ENCODE peak calls at places on chromosomes 12 and 14, in four cellular contexts. Q, J, L and B are unnamed samples.

GRCh38 chr12:24742378-24742777 is 206.5 kb downstream of the BCAT1 start:
- DNase-seq in J (peak; percentile 47), L (peak; percentile 41), Q (no peak), B (peak; percentile 7)

GRCh38 chr12:50003595-50003994 is 21.7 kb downstream of the RACGAP1 start:
- DNase-seq in L (no peak), Q (no peak), J (no peak), B (no peak)

GRCh38 chr14:34013714-34014055 is 62.8 kb upstream of the EGLN3 start:
- DNase-seq in J (no peak), Q (no peak), L (no peak), B (no peak)

GRCh38 chr12:103745962-103746361 is 95.1 kb downstream of the NT5DC3 start:
- DNase-seq in L (no peak), Q (no peak), J (no peak), B (no peak)

GRCh38 chr14:92567173-92567725 is 53.7 kb downstream of the RIN3 start:
- DNase-seq in L (no peak), Q (no peak), J (no peak), B (no peak)

GRCh38 chr14:106845286-106846087 is 1319.1 kb downstream of the TMEM121 start:
- DNase-seq in J (no peak), L (peak; percentile 92), Q (no peak), B (peak; percentile 12)

GRCh38 chr12:18383203-18383602 is 121.9 kb downstream of the PIK3C2G start:
- DNase-seq in J (no peak), L (no peak), Q (no peak), B (no peak)

GRCh38 chr12:79252358-79253075 is 387.9 kb downstream of the SYT1 start:
- DNase-seq in L (no peak), J (no peak), Q (no peak), B (no peak)

GRCh38 chr12:20624718-20625117 is 70.4 kb upstream of the SLCO1C1 start:
- DNase-seq in L (no peak), J (no peak), Q (no peak), B (no peak)

GRCh38 chr12:108313609-108314331 is 25.3 kb downstream of the CMKLR1 start:
- DNase-seq in Q (no peak), J (peak; percentile 39), L (peak; percentile 29), B (peak; percentile 29)

GRCh38 chr12:116958402-116959197 is 47.9 kb downstream of the FBXW8 start:
- DNase-seq in Q (no peak), L (no peak), J (no peak), B (no peak)

GRCh38 chr12:53994691-53995310 is 5.2 kb upstream of the HOXC9 start:
- DNase-seq in L (no peak), Q (no peak), J (no peak), B (no peak)

GRCh38 chr12:52636592-52637258 is 15.3 kb downstream of the KRT2 start:
- DNase-seq in Q (no peak), L (no peak), J (no peak), B (no peak)

GRCh38 chr14:95340201-95340697 is 20.5 kb upstream of the CLMN start:
- DNase-seq in L (peak; percentile 93), J (no peak), Q (no peak), B (no peak)

GRCh38 chr14:95341115-95341514 is 21.4 kb upstream of the CLMN start:
- DNase-seq in Q (no peak), J (no peak), L (no peak), B (no peak)

GRCh38 chr14:95338436-95338835 is 18.7 kb upstream of the CLMN start:
- DNase-seq in J (no peak), L (no peak), Q (no peak), B (no peak)

GRCh38 chr14:95341564-95341963 is 21.9 kb upstream of the CLMN start:
- DNase-seq in J (peak; percentile 51), L (no peak), Q (no peak), B (no peak)

DNA sequence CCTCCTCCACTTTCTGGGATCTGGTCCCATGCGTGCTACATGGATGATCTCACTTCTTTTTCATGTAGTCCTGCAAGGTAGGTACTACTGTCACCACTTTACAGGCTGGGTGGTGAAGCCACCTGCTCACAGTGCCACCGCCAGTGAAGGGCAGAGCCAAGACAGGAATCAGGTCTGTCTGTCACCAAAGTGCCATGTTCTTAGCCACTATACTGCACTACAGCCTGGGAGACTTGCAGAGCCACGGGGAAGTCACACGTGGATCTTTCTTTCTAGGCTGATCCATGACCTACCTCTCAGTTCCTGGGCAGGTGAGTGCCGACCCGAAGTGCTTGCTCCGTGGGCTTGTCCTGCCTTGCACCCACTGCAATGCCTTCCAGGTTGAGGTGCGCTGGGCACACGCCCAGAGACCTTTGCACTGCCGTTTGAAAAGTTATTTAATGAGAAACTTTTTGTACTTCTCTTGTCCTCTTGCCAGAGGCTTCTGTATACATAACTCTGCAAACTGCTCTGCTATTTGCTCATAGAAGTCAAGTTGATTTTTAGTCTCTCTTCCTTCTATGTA is 19.7 kb upstream of the CLMN start:
- DNase-seq in L (peak; percentile 86), Q (no peak), J (no peak), B (no peak)
- TF ChIP-seq POLR2A in L (peak; percentile 67), Q (no peak), J (no peak), B (no peak)

GRCh38 chr14:75249958-75250336 is 28.7 kb upstream of the FOS start:
- DNase-seq in J (no peak), L (no peak), Q (no peak), B (no peak)

GRCh38 chr14:75252254-75252837 is 26.3 kb upstream of the FOS start:
- DNase-seq in Q (no peak), L (peak; percentile 81), J (no peak), B (no peak)

GRCh38 chr14:75249251-75249957 is 29.2 kb upstream of the FOS start:
- DNase-seq in J (no peak), L (peak; percentile 73), Q (no peak), B (peak; percentile 51)

GRCh38 chr14:75247939-75248338 is 30.7 kb upstream of the FOS start:
- DNase-seq in Q (no peak), J (no peak), L (no peak), B (no peak)

GRCh38 chr14:75250800-75251199 is 27.8 kb upstream of the FOS start:
- DNase-seq in L (no peak), Q (no peak), J (no peak), B (no peak)
- H3K4me3 ChIP-seq in L (no peak overlapping the region), Q (no peak overlapping the region), J (no peak overlapping the region), B (no peak overlapping the region)

DNA sequence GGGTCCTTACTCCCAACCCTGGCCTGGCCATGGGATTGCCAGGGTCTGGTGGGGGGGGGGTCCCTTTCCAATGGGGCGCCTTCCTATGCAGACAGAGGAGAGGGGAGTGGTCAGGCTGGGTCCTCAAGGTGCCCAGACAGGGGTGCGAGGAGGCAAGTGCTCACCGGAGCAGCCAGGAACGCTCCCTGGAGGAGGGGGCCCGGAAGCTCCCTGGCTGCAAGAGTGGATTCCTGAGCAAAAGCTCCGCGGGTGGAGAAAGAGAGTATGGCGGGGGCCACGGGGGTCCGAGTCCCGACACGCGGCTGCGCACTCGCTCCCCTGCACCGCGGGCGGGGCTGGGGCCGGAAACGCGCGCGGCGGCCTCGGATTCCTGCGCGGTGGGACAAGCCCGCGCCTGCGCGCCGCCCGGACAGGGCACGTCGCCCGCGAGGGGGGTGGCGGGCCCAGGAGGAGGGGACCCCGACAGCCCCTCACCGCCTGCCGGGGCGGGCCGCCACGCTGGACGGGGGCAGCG is 27.7 kb upstream of the GPR132 start:
- DNase-seq in J (peak; percentile 79), Q (peak; percentile 61), L (peak; percentile 76), B (peak; percentile 72)
- TF ChIP-seq POLR2A in J (peak; percentile 46), Q (peak; percentile 42), L (no peak), B (peak; percentile 61)

GRCh38 chr14:53951661-53952265 is 4.9 kb downstream of the BMP4 start:
- DNase-seq in Q (no peak), J (no peak), L (no peak), B (peak; percentile 18)

GRCh38 chr14:53952533-53952932 is 4.1 kb downstream of the BMP4 start:
- DNase-seq in Q (no peak), L (no peak), J (no peak), B (no peak)

GRCh38 chr14:53948181-53948884 is 8.3 kb downstream of the BMP4 start:
- DNase-seq in Q (no peak), J (no peak), L (no peak), B (no peak)

GRCh38 chr14:53949201-53949600 is 7.4 kb downstream of the BMP4 start:
- DNase-seq in L (no peak), J (no peak), Q (no peak), B (no peak)

GRCh38 chr14:53950031-53950793 is 6.4 kb downstream of the BMP4 start:
- DNase-seq in Q (no peak), L (no peak), J (no peak), B (no peak)
- H3K4me3 ChIP-seq in Q (no peak overlapping the region), L (no peak overlapping the region), J (no peak overlapping the region), B (no peak overlapping the region)

DNA sequence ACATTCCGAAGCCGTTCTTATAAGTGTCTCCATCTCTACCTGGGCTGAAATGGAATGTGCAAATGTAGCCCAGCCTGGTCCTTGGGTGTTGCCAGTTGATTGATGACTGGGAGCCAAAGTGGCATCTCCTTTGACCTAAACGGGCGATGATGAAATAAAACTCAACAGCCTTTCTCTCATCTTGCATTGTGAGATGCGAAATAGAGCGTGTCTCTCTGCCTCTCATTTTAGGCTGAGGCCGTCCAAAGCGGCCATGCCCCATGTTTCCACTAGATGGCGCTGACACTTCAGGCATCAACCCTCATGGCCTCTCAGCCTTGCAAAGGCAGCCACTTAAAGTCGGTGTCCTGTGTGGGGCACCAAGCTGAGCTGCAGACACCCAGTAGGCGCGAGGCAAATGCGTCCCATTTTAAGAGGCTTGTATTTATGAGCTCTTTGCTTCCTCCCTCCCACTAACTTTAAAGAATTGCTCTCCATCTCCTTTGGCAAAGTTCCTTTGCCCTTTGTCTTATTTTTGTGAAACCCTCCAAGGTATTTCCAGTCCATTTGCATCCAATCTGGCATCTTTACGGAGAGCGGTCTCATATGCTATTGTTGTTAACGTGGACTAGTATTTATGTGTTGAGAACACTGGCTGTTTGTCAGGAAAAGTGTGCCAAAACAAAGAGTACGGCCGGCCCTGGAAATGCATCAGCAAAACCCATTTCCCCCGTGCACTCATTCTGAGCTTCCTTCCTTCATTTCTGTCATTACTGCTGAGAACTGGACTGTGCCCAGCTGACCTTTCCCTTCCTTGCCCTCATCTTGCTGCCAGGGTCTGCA is 25.0 kb downstream of the GPRC5A start:
- DNase-seq in L (peak; percentile 87), Q (peak; percentile 88), J (peak; percentile 83), B (peak; percentile 82)
- TF ChIP-seq POLR2A in L (no peak), Q (no peak), J (no peak), B (no peak)